ENCODE peak calls at places on chromosomes 5 and 9, in ten cellular contexts. U is left ventricle myocardium inferior; A is GM12865; I is activated CD8-positive, alpha-beta memory T cell treated with anti-CD3 and anti-CD28 coated beads for 24 hours; W is brain microvascular endothelial cell; Q is glomerular endothelial cell; R is endodermal cell; Z is stromal cell of bone marrow; L is HTR-8/SVneo; Y is hypothalamus. C is an unnamed sample.

GRCh38 chr9:112479221-112479620 is 7.4 kb upstream of the KIAA1958 start:
- DNase-seq in R (no peak), W (no peak), A (no peak), U (no peak), L (no peak), I (no peak), Z (no peak), Q (no peak), Y (no peak), C (no peak)

GRCh38 chr5:139745121-139745799 is 50.3 kb upstream of the PSD2 start:
- DNase-seq in Z (peak), U (peak), I (no peak), W (peak), Y (peak), L (peak), A (peak), R (peak), Q (no peak), C (peak)

GRCh38 chr5:89047591-89047990 is 164.6 kb upstream of the MEF2C start:
- DNase-seq in I (no peak), U (no peak), R (no peak), Z (peak), Y (no peak), A (no peak), Q (no peak), W (no peak), L (no peak), C (no peak)

GRCh38 chr5:19240150-19240549 is 747.9 kb downstream of the CDH18 start:
- DNase-seq in Q (peak), Y (no peak), W (no peak), Z (no peak), U (no peak), L (peak), I (no peak), R (no peak), A (no peak), C (no peak)

GRCh38 chr9:13942695-13943094 is 371.2 kb downstream of the NFIB start:
- DNase-seq in L (peak), U (no peak), Z (peak), A (no peak), Y (no peak), R (no peak), W (peak), Q (peak), I (no peak), C (peak)

GRCh38 chr9:128297221-128297773 is 21.2 kb downstream of the SWI5 start:
- DNase-seq in W (no peak), A (no peak), Q (no peak), R (no peak), Y (no peak), I (no peak), Z (no peak), U (no peak), L (no peak), C (no peak)

GRCh38 chr5:177066227-177066626 is 20.5 kb upstream of the FGFR4 start:
- DNase-seq in W (no peak), L (no peak), U (no peak), Q (no peak), Y (no peak), R (no peak), A (no peak), Z (no peak), I (no peak), C (no peak)

GRCh38 chr5:135243194-135244191 is 155.5 kb downstream of the MACROH2A1 start:
- DNase-seq in A (no peak), W (no peak), I (peak), U (peak), R (peak), Q (no peak), Y (no peak), Z (no peak), L (no peak), C (no peak)

GRCh38 chr5:120803282-120803681 is 339.2 kb downstream of the PRR16 start:
- DNase-seq in I (no peak), A (no peak), Y (no peak), Z (no peak), R (no peak), U (no peak), Q (peak), W (no peak), L (peak), C (peak)

GRCh38 chr5:946720-947625 is 54.3 kb downstream of the TRIP13 start:
- DNase-seq in L (no peak), A (no peak), Z (no peak), Y (no peak), Q (no peak), I (peak), U (no peak), W (no peak), R (no peak), C (no peak)

GRCh38 chr5:53167836-53168235 is 58.3 kb upstream of the MOCS2 start:
- DNase-seq in R (no peak), Z (peak), I (no peak), Y (no peak), W (no peak), Q (no peak), U (peak), L (no peak), A (no peak), C (no peak)

GRCh38 chr5:122137702-122138101 is 8.4 kb downstream of the ZNF474 start:
- DNase-seq in A (no peak), I (no peak), L (no peak), Q (no peak), W (no peak), U (no peak), R (no peak), Z (no peak), Y (no peak), C (no peak)

GRCh38 chr5:58135571-58136335 is 324.1 kb downstream of the PLK2 start:
- DNase-seq in A (no peak), Q (no peak), Z (peak), Y (no peak), W (peak), U (no peak), R (no peak), L (no peak), I (no peak), C (peak)

GRCh38 chr5:172028167-172028566 is 21.7 kb upstream of the FBXW11 start:
- DNase-seq in R (no peak), W (no peak), L (no peak), Q (no peak), Y (no peak), I (no peak), U (no peak), Z (no peak), A (no peak), C (no peak)

GRCh38 chr5:1060535-1060981 is 51.3 kb downstream of the SLC12A7 start:
- DNase-seq in U (peak), A (no peak), R (no peak), L (no peak), Q (no peak), Y (no peak), I (no peak), W (no peak), Z (no peak), C (no peak)

GRCh38 chr9:21502586-21502985 is 20.5 kb upstream of the IFNE start:
- DNase-seq in I (no peak), Q (no peak), Y (no peak), L (no peak), A (no peak), W (no peak), Z (no peak), R (no peak), U (no peak), C (no peak)

C was measured in fibroblast of the conjunctiva.